ENCODE peak calls at places on chromosome 11, in six cellular contexts. Q is GM12865, S is heart right ventricle, N is astrocyte, L is GM06990, C is AG04450. H is an unnamed sample.

GRCh38 chr11:96188625-96189006 is 154.4 kb downstream of the MAML2 start:
- DNase-seq in L (peak; percentile 22), C (no peak), Q (peak; percentile 69), N (peak; percentile 59), S (no peak), H (no peak)

GRCh38 chr11:74683279-74683871 is 47.9 kb downstream of the CHRDL2 start:
- DNase-seq in L (no peak), C (no peak), S (peak; percentile 46), N (no peak), Q (no peak), H (peak; percentile 74)

GRCh38 chr11:60939828-60940227 is 12.1 kb downstream of the SLC15A3 start:
- DNase-seq in Q (no peak), N (no peak), L (no peak), C (no peak), S (no peak), H (no peak)

GRCh38 chr11:124758355-124759267 is 3.5 kb downstream of the ESAM start:
- DNase-seq in C (no peak), N (peak; percentile 27), S (peak; percentile 78), Q (peak; percentile 73), L (peak; percentile 74), H (peak; percentile 57)

GRCh38 chr11:6259638-6260019 is at the start of gene CCKBR:
- DNase-seq in N (no peak), L (no peak), S (no peak), Q (no peak), C (no peak), H (no peak)

GRCh38 chr11:2580444-2581050 is 119.2 kb downstream of the KCNQ1OT1 start:
- DNase-seq in N (no peak), L (no peak), Q (no peak), C (no peak), S (peak; percentile 3), H (peak; percentile 37)

GRCh38 chr11:67060111-67060522 is 3.5 kb downstream of the RHOD start:
- DNase-seq in N (peak; percentile 39), L (no peak), S (no peak), C (no peak), Q (no peak), H (no peak)

GRCh38 chr11:9200471-9200870 is 64.7 kb downstream of the DENND5A start:
- DNase-seq in S (no peak), Q (no peak), C (no peak), N (no peak), L (no peak), H (no peak)

GRCh38 chr11:100632970-100633452 is 54.1 kb upstream of the ARHGAP42 start:
- DNase-seq in C (no peak), L (no peak), Q (no peak), N (peak; percentile 15), S (peak; percentile 43), H (no peak)

DNA sequence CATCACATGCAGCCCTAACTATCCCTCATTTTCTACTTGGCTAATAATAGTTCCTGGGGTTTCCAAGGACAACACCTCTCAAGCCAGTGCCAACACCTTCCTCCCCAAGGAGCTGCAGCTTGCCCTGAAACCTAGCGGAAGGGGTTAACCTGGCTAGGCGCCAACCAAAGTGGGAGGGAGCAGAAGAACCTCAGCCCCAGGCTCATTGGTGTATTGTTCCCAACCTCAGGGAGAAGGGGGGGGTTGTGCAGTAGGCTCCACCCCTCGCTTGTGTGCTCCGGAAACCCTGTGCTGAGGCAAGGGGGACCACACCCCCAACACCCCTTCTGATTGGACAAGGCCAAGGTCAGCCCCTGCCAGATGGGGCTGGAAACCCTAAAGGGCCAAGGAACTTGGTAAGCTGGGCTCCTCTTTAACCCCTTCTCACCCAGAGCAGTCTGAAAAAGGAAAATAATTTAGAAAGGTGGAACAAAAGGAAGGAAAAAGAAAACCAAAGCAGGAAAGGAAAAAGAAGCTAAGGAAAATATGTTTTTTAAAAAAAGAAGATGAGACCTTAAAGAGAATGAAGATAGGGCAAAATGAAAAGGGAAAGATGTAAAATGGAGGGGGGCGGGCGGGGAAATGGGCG is 2.5 kb downstream of the MTA2 start:
- DNase-seq in N (peak; percentile 97), L (peak; percentile 89), S (peak; percentile 89), C (peak; percentile 98), Q (peak; percentile 99), H (peak; percentile 89)
- H3K4me3 ChIP-seq in N (peak overlapping the region; percentile 94), L (peak overlapping the region; percentile 93), S (no peak overlapping the region), C (peak overlapping the region; percentile 80), Q (peak overlapping the region; percentile 79), H (peak overlapping the region; percentile 92)

GRCh38 chr11:30049214-30049613 is 32.4 kb upstream of the KCNA4 start:
- DNase-seq in L (no peak), C (no peak), N (no peak), Q (no peak), S (no peak), H (no peak)
- TF ChIP-seq CTCF in L (no peak), C (no peak), N (no peak), Q (no peak), S (peak; percentile 41), H (no peak)

GRCh38 chr11:34345991-34346480 is 11.8 kb downstream of the ABTB2 start:
- DNase-seq in C (no peak), S (peak; percentile 50), Q (no peak), N (peak; percentile 84), L (no peak), H (no peak)
- H3K4me3 ChIP-seq in C (no peak overlapping the region), S (no peak overlapping the region), Q (no peak overlapping the region), N (peak overlapping the region; percentile 30), L (no peak overlapping the region), H (no peak overlapping the region)

DNA sequence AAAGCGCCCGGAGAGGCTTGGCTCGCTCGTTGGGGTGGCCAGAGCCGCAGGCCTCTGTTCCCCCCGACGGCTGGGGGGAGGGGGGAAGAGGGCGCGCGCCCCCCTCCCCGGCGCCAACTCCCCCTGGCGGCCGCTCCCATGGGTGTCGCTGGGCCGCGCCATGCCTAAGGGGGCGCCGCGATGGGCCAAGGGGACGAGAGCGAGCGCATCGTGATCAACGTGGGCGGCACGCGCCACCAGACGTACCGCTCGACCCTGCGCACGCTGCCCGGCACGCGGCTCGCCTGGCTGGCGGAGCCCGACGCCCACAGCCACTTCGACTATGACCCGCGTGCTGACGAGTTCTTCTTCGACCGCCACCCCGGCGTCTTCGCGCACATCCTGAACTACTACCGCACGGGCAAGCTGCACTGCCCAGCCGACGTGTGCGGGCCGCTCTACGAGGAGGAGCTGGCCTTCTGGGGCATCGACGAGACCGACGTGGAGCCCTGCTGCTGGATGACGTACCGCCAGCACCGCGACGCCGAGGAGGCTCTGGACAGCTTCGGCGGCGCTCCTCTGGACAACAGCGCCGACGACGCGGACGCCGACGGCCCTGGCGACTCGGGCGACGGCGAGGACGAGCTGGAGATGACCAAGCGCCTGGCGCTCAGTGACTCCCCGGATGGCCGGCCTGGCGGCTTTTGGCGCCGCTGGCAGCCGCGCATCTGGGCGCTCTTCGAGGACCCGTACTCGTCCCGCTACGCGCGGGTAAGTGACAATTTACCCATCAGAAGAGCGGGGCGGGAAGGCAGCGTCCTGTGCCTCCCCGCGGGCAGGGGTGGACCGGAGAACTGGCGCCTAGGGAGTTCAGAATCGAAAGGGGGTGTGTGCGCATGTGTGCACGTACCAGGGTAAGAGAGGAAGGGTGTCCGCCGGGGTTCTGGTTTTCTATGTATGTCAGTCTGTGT is 1.5 kb downstream of the KCNC1 start:
- DNase-seq in C (no peak), Q (no peak), N (no peak), S (no peak), L (no peak), H (no peak)
- TF ChIP-seq CTCF in C (peak; percentile 20), Q (no peak), N (no peak), S (peak; percentile 28), L (no peak), H (peak; percentile 24)

DNA sequence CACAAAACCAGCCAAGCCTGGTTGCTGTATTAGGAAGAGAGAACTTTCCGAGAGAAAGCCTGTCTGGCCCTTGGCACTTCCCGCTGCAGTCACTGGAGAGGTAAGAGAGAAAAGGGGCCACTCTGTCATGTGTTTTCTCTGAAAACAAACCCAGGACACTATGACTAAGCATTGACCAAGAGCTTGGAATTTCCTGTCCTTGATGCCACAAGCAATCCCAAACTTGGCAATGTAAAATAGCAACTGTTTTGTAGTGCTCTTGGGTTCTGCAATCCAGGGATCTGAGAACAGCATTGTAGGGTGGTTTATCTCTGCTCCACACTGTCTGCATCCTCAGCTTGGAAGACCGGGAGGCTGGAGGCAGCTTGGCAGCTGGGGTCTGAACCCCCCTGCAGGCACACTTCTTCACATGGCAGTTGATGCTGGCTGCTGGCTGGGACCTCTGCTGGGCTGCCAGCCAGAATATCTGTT is 537.1 kb upstream of the B3GAT1 start:
- DNase-seq in C (no peak), L (no peak), N (peak; percentile 87), Q (no peak), S (no peak), H (no peak)
- H3K4me3 ChIP-seq in C (no peak overlapping the region), L (no peak overlapping the region), N (peak overlapping the region; percentile 22), Q (no peak overlapping the region), S (no peak overlapping the region), H (no peak overlapping the region)